ENCODE peak calls at places on chromosomes 7 and 10, in nine cellular contexts. X is AG04449; S is small intestine; T is amniotic epithelial cell; H is left cardiac atrium; W is NCI-H1436; L is NCI-H460; O is T-helper 1 cell; N is stimulated activated CD4-positive, alpha-beta T cell treated with anti-CD3 and anti-CD28 coated beads, Interleukin-2, amount 100 ng/mL, for 48 hours. E is an unnamed sample.

GRCh38 chr10:35563266-35563891 is 41.8 kb upstream of the GJD4 start:
- DNase-seq in X (no peak), S (peak), T (peak), H (peak), W (peak), L (peak), O (peak), N (peak), E (no peak)

GRCh38 chr7:30908681-30909080 is 3.0 kb upstream of the AQP1 start:
- DNase-seq in X (no peak), S (no peak), T (no peak), H (no peak), W (no peak), L (no peak), O (no peak), N (no peak), E (no peak)

GRCh38 chr10:107971411-107971810 is 806.9 kb upstream of the SORCS1 start:
- DNase-seq in X (peak), S (no peak), T (peak), H (no peak), W (no peak), L (no peak), O (no peak), N (no peak), E (no peak)

GRCh38 chr10:53013201-53013808 is 240.7 kb upstream of the MBL2 start:
- DNase-seq in X (no peak), S (no peak), T (no peak), H (no peak), W (no peak), L (no peak), O (no peak), N (no peak), E (no peak)

GRCh38 chr7:45457591-45457990 is 116.6 kb upstream of the ADCY1 start:
- DNase-seq in X (no peak), S (no peak), T (no peak), H (no peak), W (peak), L (no peak), O (no peak), N (no peak), E (no peak)

GRCh38 chr7:47982610-47983009 is 3.2 kb upstream of the HUS1 start:
- DNase-seq in X (no peak), S (no peak), T (no peak), H (no peak), W (peak), L (no peak), O (no peak), N (no peak), E (no peak)

GRCh38 chr7:90621892-90622182 is 25.7 kb downstream of the CDK14 start:
- DNase-seq in X (no peak), S (no peak), T (no peak), H (no peak), W (no peak), L (no peak), O (no peak), N (no peak), E (no peak)

GRCh38 chr10:115029452-115030375 is 63.5 kb upstream of the ATRNL1 start:
- DNase-seq in X (no peak), S (peak), T (no peak), H (no peak), W (no peak), L (no peak), O (no peak), N (no peak), E (no peak)

GRCh38 chr10:31133628-31134302 is 102.1 kb upstream of the ZNF438 start:
- DNase-seq in X (no peak), S (peak), T (peak), H (peak), W (peak), L (peak), O (peak), N (peak), E (peak)

GRCh38 chr7:120825152-120825551 is 32.8 kb downstream of the TSPAN12 start:
- DNase-seq in X (no peak), S (no peak), T (peak), H (no peak), W (no peak), L (no peak), O (no peak), N (no peak), E (no peak)

GRCh38 chr7:68699090-68699711 is 899.1 kb upstream of the AUTS2 start:
- DNase-seq in X (peak), S (no peak), T (peak), H (no peak), W (no peak), L (no peak), O (no peak), N (no peak), E (no peak)

GRCh38 chr7:28106316-28106957 is 74.2 kb downstream of the JAZF1 start:
- DNase-seq in X (peak), S (no peak), T (peak), H (no peak), W (peak), L (no peak), O (no peak), N (no peak), E (no peak)

GRCh38 chr7:140403878-140404564 is at the start of gene RAB19:
- DNase-seq in X (no peak), S (peak), T (no peak), H (no peak), W (peak), L (no peak), O (peak), N (no peak), E (peak)

GRCh38 chr10:44974082-44974627 is 4.5 kb downstream of the DEPP1 start:
- DNase-seq in X (no peak), S (peak), T (no peak), H (no peak), W (no peak), L (no peak), O (no peak), N (no peak), E (no peak)

GRCh38 chr10:34985823-34986222 is 104.3 kb downstream of the CUL2 start:
- DNase-seq in X (no peak), S (peak), T (peak), H (no peak), W (peak), L (no peak), O (no peak), N (no peak), E (no peak)

GRCh38 chr10:78964952-78965633 is 103.7 kb upstream of the ZMIZ1 start:
- DNase-seq in X (no peak), S (no peak), T (peak), H (no peak), W (peak), L (peak), O (no peak), N (no peak), E (no peak)